ENCODE peak calls at places on chromosomes 13 and 19, in four cellular contexts. B is mucosa of descending colon; I is CD4-positive, alpha-beta T cell; Z is WTC11. S is an unnamed sample.
A peak's percentile ranks its signal among the peaks of the same experiment; 100 is the strongest.

GRCh38 chr13:47036291-47037008 is 139.6 kb upstream of the HTR2A start:
- DNase-seq in B (no peak), I (no peak), Z (no peak), S (no peak)

GRCh38 chr13:50366488-50367174 is 351.4 kb downstream of the KCNRG start:
- DNase-seq in B (no peak), I (no peak), Z (no peak), S (no peak)

GRCh38 chr19:21483589-21484170 is 21.7 kb upstream of the ZNF429 start:
- DNase-seq in B (peak; percentile 73), I (peak; percentile 76), Z (peak; percentile 86), S (peak; percentile 45)

GRCh38 chr13:44903596-44903995 is 85.7 kb downstream of the NUFIP1 start:
- DNase-seq in B (peak; percentile 68), I (no peak), Z (no peak), S (no peak)

GRCh38 chr19:13120817-13121216 is 2.8 kb downstream of the NACC1 start:
- DNase-seq in B (no peak), I (no peak), Z (no peak), S (no peak)

GRCh38 chr13:34161829-34162544 is 344.0 kb downstream of the RFC3 start:
- DNase-seq in B (no peak), I (no peak), Z (no peak), S (no peak)

GRCh38 chr19:12970070-12970820 is 869 bp downstream of the DAND5 start:
- DNase-seq in B (no peak), I (no peak), Z (no peak), S (no peak)

GRCh38 chr13:46961719-46962118 is 64.9 kb upstream of the HTR2A start:
- DNase-seq in B (no peak), I (no peak), Z (no peak), S (no peak)

GRCh38 chr13:25768726-25769270 is 283.0 kb downstream of the SHISA2 start:
- DNase-seq in B (no peak), I (no peak), Z (no peak), S (no peak)

GRCh38 chr13:30861163-30861562 is 44.9 kb upstream of the MEDAG start:
- DNase-seq in B (no peak), I (no peak), Z (no peak), S (no peak)